ENCODE peak calls at places on chromosome 21, in six cellular contexts. V is MM.1S, S is GM23248, Q is SK-N-MC, P is fibroblast of lung, C is H1. Y is an unnamed sample.

GRCh38 chr21:42844411-42845113 is 34.8 kb downstream of the WDR4 start:
- DNase-seq in C (no peak), S (no peak), V (no peak), P (no peak), Q (no peak), Y (no peak)

GRCh38 chr21:28337319-28337718 is 655.4 kb downstream of the LTN1 start:
- DNase-seq in V (peak; percentile 57), C (no peak), S (peak; percentile 67), P (peak; percentile 86), Q (no peak), Y (peak; percentile 66)

GRCh38 chr21:46130721-46131720 is 24.4 kb downstream of the FTCD start:
- DNase-seq in S (peak; percentile 41), P (peak; percentile 34), Q (no peak), V (no peak), C (no peak), Y (no peak)

GRCh38 chr21:26453258-26453657 is 119.8 kb downstream of the CYYR1 start:
- DNase-seq in P (no peak), S (no peak), Q (no peak), V (no peak), C (no peak), Y (no peak)

GRCh38 chr21:39020751-39021474 is 162.3 kb downstream of the PSMG1 start:
- DNase-seq in Q (no peak), C (no peak), V (no peak), S (peak; percentile 84), P (peak; percentile 85), Y (no peak)

GRCh38 chr21:26388731-26389231 is 184.3 kb downstream of the CYYR1 start:
- DNase-seq in C (no peak), Q (no peak), V (no peak), P (peak; percentile 29), S (peak; percentile 88), Y (peak; percentile 51)

GRCh38 chr21:39251326-39251725 is 62.1 kb downstream of the BRWD1 start:
- DNase-seq in S (peak; percentile 5), C (no peak), P (peak; percentile 63), Q (peak; percentile 6), V (no peak), Y (no peak)

GRCh38 chr21:42962360-42963007 is 11.9 kb upstream of the PKNOX1 start:
- DNase-seq in P (no peak), Q (no peak), C (no peak), V (no peak), S (no peak), Y (no peak)

GRCh38 chr21:38273745-38274544 is 17.2 kb downstream of the KCNJ15 start:
- DNase-seq in Q (no peak), S (no peak), P (peak; percentile 72), C (no peak), V (no peak), Y (no peak)

GRCh38 chr21:35764586-35764985 is 295.7 kb downstream of the SETD4 start:
- DNase-seq in V (no peak), C (no peak), S (no peak), Q (no peak), P (no peak), Y (no peak)

GRCh38 chr21:20486303-20486702 is 511.9 kb upstream of the NCAM2 start:
- DNase-seq in S (no peak), P (no peak), V (no peak), C (no peak), Q (no peak), Y (no peak)

GRCh38 chr21:31623664-31624063 is 35.8 kb upstream of the SOD1 start:
- DNase-seq in S (no peak), C (no peak), Q (no peak), V (no peak), P (no peak), Y (peak; percentile 17)

GRCh38 chr21:21345872-21346271 is 347.7 kb downstream of the NCAM2 start:
- DNase-seq in C (no peak), P (no peak), Q (no peak), S (no peak), V (no peak), Y (no peak)

GRCh38 chr21:42616366-42617340 is 36.8 kb upstream of the PDE9A start:
- DNase-seq in P (no peak), Q (no peak), V (no peak), C (no peak), S (no peak), Y (no peak)

GRCh38 chr21:15564907-15565306 is 164.9 kb upstream of the USP25 start:
- DNase-seq in C (no peak), P (no peak), S (no peak), V (no peak), Q (no peak), Y (no peak)
- H3K36me3 ChIP-seq in C (no peaks in the 10 kb centered on the region), P (no peaks in the 10 kb centered on the region), S (no peaks in the 10 kb centered on the region), V (no peaks in the 10 kb centered on the region), Q (no peaks in the 10 kb centered on the region), Y (no peaks in the 10 kb centered on the region)

GRCh38 chr21:33033094-33033951 is 7.6 kb downstream of the OLIG2 start:
- DNase-seq in S (no peak), P (no peak), V (no peak), C (no peak), Q (no peak), Y (no peak)
- TF ChIP-seq EZH2 in S (peak; percentile 63), P (peak; percentile 88), V (no peak), C (peak; percentile 98), Q (no peak), Y (peak; percentile 71)

DNA sequence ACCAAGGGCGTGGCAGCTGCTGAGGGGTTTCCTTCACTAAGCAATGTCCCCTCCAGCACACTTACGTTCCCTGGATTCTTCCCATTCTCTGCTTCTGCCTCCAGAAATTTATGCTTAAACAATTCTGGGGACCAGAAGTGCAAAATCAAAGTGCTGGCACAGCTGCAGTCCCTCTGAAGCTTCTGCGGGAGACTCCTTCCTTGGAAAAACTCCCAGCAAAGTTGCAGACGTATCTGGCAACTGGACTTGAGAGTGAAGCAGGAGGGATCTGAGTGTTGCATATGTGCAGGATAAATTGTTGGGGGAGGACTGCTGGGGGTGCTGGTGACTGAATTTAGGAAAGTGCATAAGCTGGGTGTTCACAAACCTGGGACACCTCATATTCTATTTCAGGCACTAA is 402.9 kb downstream of the PCP4 start:
- DNase-seq in Q (no peak), S (no peak), C (no peak), P (no peak), V (no peak), Y (no peak)
- H3K9me3 ChIP-seq in Q (no peaks in the 10 kb centered on the region), S (no peaks in the 10 kb centered on the region), C (no peaks in the 10 kb centered on the region), P (no peaks in the 10 kb centered on the region), V (no peaks in the 10 kb centered on the region), Y (peaks cover 21% of the 10 kb centered on the region)

GRCh38 chr21:44905725-44906084 is 15.0 kb downstream of the ITGB2 start:
- DNase-seq in C (no peak), P (no peak), V (no peak), Q (no peak), S (no peak), Y (no peak)

GRCh38 chr21:44904141-44904923 is 16.4 kb downstream of the ITGB2 start:
- DNase-seq in P (no peak), V (no peak), Q (no peak), S (no peak), C (no peak), Y (no peak)

GRCh38 chr21:44903054-44903685 is 17.5 kb downstream of the ITGB2 start:
- DNase-seq in Q (no peak), S (no peak), V (no peak), C (no peak), P (no peak), Y (no peak)

GRCh38 chr21:44903689-44904088 is 17.0 kb downstream of the ITGB2 start:
- DNase-seq in Q (no peak), V (no peak), P (no peak), S (no peak), C (no peak), Y (no peak)

DNA sequence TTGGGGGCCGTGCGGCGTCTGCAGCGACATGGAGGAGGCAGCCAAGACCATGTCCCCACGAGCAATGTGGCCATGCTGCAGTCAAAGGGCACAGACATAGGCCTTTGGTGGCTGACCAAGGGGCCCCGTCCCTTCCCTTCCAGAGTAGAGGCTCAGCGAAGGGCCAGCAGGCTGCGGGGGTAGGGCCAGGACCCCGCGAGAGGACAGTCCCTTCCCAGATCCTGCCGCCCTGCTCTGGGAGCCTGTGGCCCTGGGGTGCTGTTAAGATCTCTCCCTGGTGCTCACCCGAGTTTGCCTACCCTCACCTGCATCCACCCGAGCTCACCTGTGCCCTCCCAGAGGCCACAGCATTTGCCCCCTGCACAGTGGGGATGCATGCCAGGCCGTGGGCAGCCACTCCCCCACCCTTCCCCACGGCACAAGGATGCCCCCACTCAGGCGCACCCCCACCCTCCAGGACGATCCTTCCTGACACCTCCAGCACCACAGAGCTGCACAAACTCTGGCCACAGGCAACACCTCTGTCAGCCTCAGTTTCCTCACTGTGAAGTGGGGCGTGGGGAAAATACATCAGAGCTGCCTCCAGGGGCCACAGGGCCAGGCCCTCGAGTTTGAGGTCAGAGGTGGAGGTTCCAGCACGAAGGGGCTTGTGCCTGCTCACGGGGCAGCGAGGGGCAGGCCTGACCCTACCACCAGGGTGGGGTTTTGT is 15.5 kb downstream of the ITGB2 start:
- DNase-seq in Q (no peak), P (no peak), V (no peak), C (no peak), S (no peak), Y (no peak)
- H3K36me3 ChIP-seq in Q (no peaks in the 10 kb centered on the region), P (no peaks in the 10 kb centered on the region), V (no peaks in the 10 kb centered on the region), C (no peaks in the 10 kb centered on the region), S (no peaks in the 10 kb centered on the region), Y (no peaks in the 10 kb centered on the region)

GRCh38 chr21:37005548-37006242 is 807 bp upstream of the RIPPLY3 start:
- DNase-seq in P (no peak), C (no peak), V (no peak), S (no peak), Q (no peak), Y (no peak)
- TF ChIP-seq EZH2 in P (no peak), C (no peak), V (no peak), S (no peak), Q (no peak), Y (no peak)